ENCODE peak calls at places on chromosomes 3 and 15, in eight cellular contexts. One of them, this sample, is unnamed.

GRCh38 chr3:136109499-136109898 is 86.6 kb downstream of the MSL2 start:
- DNase-seq in sigmoid colon: no peak
- DNase-seq in breast epithelium: no peak
- DNase-seq in HCT116: no peak
- DNase-seq in spleen: no peak
- DNase-seq in vagina: no peak
- DNase-seq in GM12892: no peak
- DNase-seq in GM12891: peak
- DNase-seq in this sample: no peak

GRCh38 chr15:37109952-37110630 is 9.7 kb upstream of the MEIS2 start:
- DNase-seq in sigmoid colon: peak
- DNase-seq in breast epithelium: no peak
- DNase-seq in HCT116: no peak
- DNase-seq in spleen: no peak
- DNase-seq in vagina: no peak
- DNase-seq in GM12892: no peak
- DNase-seq in GM12891: no peak
- DNase-seq in this sample: no peak

GRCh38 chr3:38086496-38086895 is 47.5 kb downstream of the DLEC1 start:
- DNase-seq in sigmoid colon: no peak
- DNase-seq in breast epithelium: no peak
- DNase-seq in HCT116: no peak
- DNase-seq in spleen: no peak
- DNase-seq in vagina: no peak
- DNase-seq in GM12892: no peak
- DNase-seq in GM12891: no peak
- DNase-seq in this sample: no peak

GRCh38 chr3:65347166-65347565 is 659.4 kb upstream of the ADAMTS9 start:
- DNase-seq in sigmoid colon: no peak
- DNase-seq in breast epithelium: no peak
- DNase-seq in HCT116: no peak
- DNase-seq in spleen: no peak
- DNase-seq in vagina: no peak
- DNase-seq in GM12892: no peak
- DNase-seq in GM12891: no peak
- DNase-seq in this sample: no peak

GRCh38 chr3:124557433-124558232 is 172.6 kb upstream of the UMPS start:
- DNase-seq in sigmoid colon: no peak
- DNase-seq in breast epithelium: no peak
- DNase-seq in HCT116: no peak
- DNase-seq in spleen: no peak
- DNase-seq in vagina: no peak
- DNase-seq in GM12892: no peak
- DNase-seq in GM12891: no peak
- DNase-seq in this sample: no peak

GRCh38 chr3:50442940-50443579 is 60.4 kb downstream of the CACNA2D2 start:
- DNase-seq in sigmoid colon: no peak
- DNase-seq in breast epithelium: no peak
- DNase-seq in HCT116: no peak
- DNase-seq in spleen: no peak
- DNase-seq in vagina: no peak
- DNase-seq in GM12892: no peak
- DNase-seq in GM12891: no peak
- DNase-seq in this sample: no peak

GRCh38 chr3:10594915-10595314 is 89.5 kb upstream of the ATP2B2 start:
- DNase-seq in sigmoid colon: no peak
- DNase-seq in breast epithelium: no peak
- DNase-seq in HCT116: peak
- DNase-seq in spleen: no peak
- DNase-seq in vagina: no peak
- DNase-seq in GM12892: peak
- DNase-seq in GM12891: no peak
- DNase-seq in this sample: no peak

GRCh38 chr15:25936004-25936403 is 72.9 kb upstream of the ATP10A start:
- DNase-seq in sigmoid colon: no peak
- DNase-seq in breast epithelium: no peak
- DNase-seq in HCT116: no peak
- DNase-seq in spleen: no peak
- DNase-seq in vagina: no peak
- DNase-seq in GM12892: no peak
- DNase-seq in GM12891: no peak
- DNase-seq in this sample: no peak

GRCh38 chr3:107271787-107272387 is 105.4 kb upstream of the CCDC54 start:
- DNase-seq in sigmoid colon: no peak
- DNase-seq in breast epithelium: no peak
- DNase-seq in HCT116: peak
- DNase-seq in spleen: no peak
- DNase-seq in vagina: no peak
- DNase-seq in GM12892: no peak
- DNase-seq in GM12891: no peak
- DNase-seq in this sample: no peak

GRCh38 chr15:99148851-99149276 is 44.0 kb downstream of the SYNM start:
- DNase-seq in sigmoid colon: peak
- DNase-seq in breast epithelium: no peak
- DNase-seq in HCT116: no peak
- DNase-seq in spleen: no peak
- DNase-seq in vagina: no peak
- DNase-seq in GM12892: no peak
- DNase-seq in GM12891: no peak
- DNase-seq in this sample: no peak

GRCh38 chr15:67520276-67520975 is 505 bp upstream of the C15orf61 start:
- DNase-seq in sigmoid colon: no peak
- DNase-seq in breast epithelium: no peak
- DNase-seq in HCT116: no peak
- DNase-seq in spleen: no peak
- DNase-seq in vagina: no peak
- DNase-seq in GM12892: peak
- DNase-seq in GM12891: no peak
- DNase-seq in this sample: no peak

GRCh38 chr3:134423153-134423552 is 48.9 kb upstream of the AMOTL2 start:
- DNase-seq in sigmoid colon: no peak
- DNase-seq in breast epithelium: no peak
- DNase-seq in HCT116: no peak
- DNase-seq in spleen: no peak
- DNase-seq in vagina: no peak
- DNase-seq in GM12892: no peak
- DNase-seq in GM12891: no peak
- DNase-seq in this sample: no peak

GRCh38 chr3:149473314-149473990 is 1.0 kb upstream of the TM4SF4 start:
- DNase-seq in sigmoid colon: no peak
- DNase-seq in breast epithelium: peak
- DNase-seq in HCT116: peak
- DNase-seq in spleen: no peak
- DNase-seq in vagina: peak
- DNase-seq in GM12892: no peak
- DNase-seq in GM12891: no peak
- DNase-seq in this sample: no peak

GRCh38 chr3:178146406-178146831 is 389.8 kb upstream of the KCNMB2 start:
- DNase-seq in sigmoid colon: no peak
- DNase-seq in breast epithelium: no peak
- DNase-seq in HCT116: no peak
- DNase-seq in spleen: no peak
- DNase-seq in vagina: no peak
- DNase-seq in GM12892: no peak
- DNase-seq in GM12891: no peak
- DNase-seq in this sample: no peak

GRCh38 chr15:23734856-23735255 is 47.8 kb upstream of the NDN start:
- DNase-seq in sigmoid colon: no peak
- DNase-seq in breast epithelium: no peak
- DNase-seq in HCT116: no peak
- DNase-seq in spleen: no peak
- DNase-seq in vagina: no peak
- DNase-seq in GM12892: no peak
- DNase-seq in GM12891: no peak
- DNase-seq in this sample: no peak
- TF ChIP-seq POLR2AphosphoS5 in sigmoid colon: no peak
- TF ChIP-seq POLR2AphosphoS5 in breast epithelium: no peak
- TF ChIP-seq POLR2AphosphoS5 in HCT116: no peak
- TF ChIP-seq POLR2AphosphoS5 in spleen: no peak
- TF ChIP-seq POLR2AphosphoS5 in vagina: no peak
- TF ChIP-seq POLR2AphosphoS5 in GM12892: no peak
- TF ChIP-seq POLR2AphosphoS5 in GM12891: no peak
- TF ChIP-seq POLR2AphosphoS5 in this sample: no peak

GRCh38 chr15:48408337-48408736 is 77.1 kb downstream of the DUT start:
- DNase-seq in sigmoid colon: no peak
- DNase-seq in breast epithelium: no peak
- DNase-seq in HCT116: no peak
- DNase-seq in spleen: no peak
- DNase-seq in vagina: no peak
- DNase-seq in GM12892: no peak
- DNase-seq in GM12891: no peak
- DNase-seq in this sample: no peak
- TF ChIP-seq POLR2A in sigmoid colon: no peak
- TF ChIP-seq POLR2A in breast epithelium: no peak
- TF ChIP-seq POLR2A in HCT116: no peak
- TF ChIP-seq POLR2A in spleen: no peak
- TF ChIP-seq POLR2A in vagina: no peak
- TF ChIP-seq POLR2A in GM12892: no peak
- TF ChIP-seq POLR2A in GM12891: no peak
- TF ChIP-seq POLR2A in this sample: no peak

DNA sequence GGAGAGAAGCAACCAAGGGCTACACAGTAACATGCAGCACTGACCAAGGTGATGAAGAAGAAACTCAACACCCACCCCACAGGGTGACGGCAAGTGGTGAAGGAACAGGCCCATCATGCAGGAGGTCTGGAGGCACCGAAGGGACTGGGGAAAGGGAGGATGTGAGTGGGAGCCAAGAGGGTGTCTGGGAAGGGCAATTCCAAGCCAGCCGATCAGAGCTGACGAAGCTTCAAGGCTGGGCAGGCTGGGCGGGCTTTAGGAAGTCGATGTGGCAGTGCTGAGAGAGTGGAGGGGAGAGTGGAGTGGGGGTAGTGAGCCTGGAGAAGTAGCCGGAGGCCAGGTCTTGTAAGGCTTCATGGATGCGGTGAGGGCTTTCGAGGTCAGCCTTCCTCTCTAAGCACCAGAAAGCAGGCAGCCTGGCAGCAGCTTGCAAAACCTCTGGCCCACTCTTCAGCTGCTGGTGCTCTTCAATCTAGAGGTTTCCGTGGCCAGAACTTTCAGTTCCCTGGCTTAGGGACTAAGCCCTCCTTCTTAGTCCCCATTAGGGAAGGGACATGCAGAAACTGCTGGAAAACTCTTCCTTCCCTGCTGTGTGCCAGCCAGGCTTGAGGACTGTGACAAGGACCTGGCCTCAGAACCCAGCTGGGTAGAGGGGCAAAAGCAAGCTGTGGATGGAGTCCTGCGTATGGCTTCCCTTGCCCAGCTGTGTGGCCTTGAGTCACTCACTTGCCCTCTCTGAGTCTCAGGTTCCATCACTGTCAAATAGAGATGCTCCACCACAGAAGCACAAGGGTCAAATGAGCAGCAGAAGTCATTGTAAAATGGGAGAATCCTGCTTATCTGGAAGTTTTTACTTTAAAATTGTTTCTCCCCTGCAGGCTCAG is 72.1 kb downstream of the TLE3 start:
- DNase-seq in sigmoid colon: no peak
- DNase-seq in breast epithelium: no peak
- DNase-seq in HCT116: no peak
- DNase-seq in spleen: peak
- DNase-seq in vagina: no peak
- DNase-seq in GM12892: no peak
- DNase-seq in GM12891: no peak
- DNase-seq in this sample: no peak
- TF ChIP-seq POLR2AphosphoS5 in sigmoid colon: no peak
- TF ChIP-seq POLR2AphosphoS5 in breast epithelium: no peak
- TF ChIP-seq POLR2AphosphoS5 in HCT116: no peak
- TF ChIP-seq POLR2AphosphoS5 in spleen: no peak
- TF ChIP-seq POLR2AphosphoS5 in vagina: no peak
- TF ChIP-seq POLR2AphosphoS5 in GM12892: no peak
- TF ChIP-seq POLR2AphosphoS5 in GM12891: no peak
- TF ChIP-seq POLR2AphosphoS5 in this sample: no peak

GRCh38 chr15:71114887-71115566 is at the start of gene THSD4:
- DNase-seq in sigmoid colon: peak
- DNase-seq in breast epithelium: peak
- DNase-seq in HCT116: no peak
- DNase-seq in spleen: peak
- DNase-seq in vagina: no peak
- DNase-seq in GM12892: peak
- DNase-seq in GM12891: peak
- DNase-seq in this sample: no peak

GRCh38 chr15:71114066-71114680 is 1.1 kb upstream of the THSD4 start:
- DNase-seq in sigmoid colon: no peak
- DNase-seq in breast epithelium: no peak
- DNase-seq in HCT116: no peak
- DNase-seq in spleen: no peak
- DNase-seq in vagina: no peak
- DNase-seq in GM12892: no peak
- DNase-seq in GM12891: no peak
- DNase-seq in this sample: no peak

GRCh38 chr15:71116366-71116765 is 1.1 kb downstream of the THSD4 start:
- DNase-seq in sigmoid colon: no peak
- DNase-seq in breast epithelium: no peak
- DNase-seq in HCT116: no peak
- DNase-seq in spleen: no peak
- DNase-seq in vagina: no peak
- DNase-seq in GM12892: no peak
- DNase-seq in GM12891: no peak
- DNase-seq in this sample: no peak

GRCh38 chr15:71116942-71117341 is 1.7 kb downstream of the THSD4 start:
- DNase-seq in sigmoid colon: no peak
- DNase-seq in breast epithelium: no peak
- DNase-seq in HCT116: no peak
- DNase-seq in spleen: no peak
- DNase-seq in vagina: no peak
- DNase-seq in GM12892: no peak
- DNase-seq in GM12891: no peak
- DNase-seq in this sample: no peak

DNA sequence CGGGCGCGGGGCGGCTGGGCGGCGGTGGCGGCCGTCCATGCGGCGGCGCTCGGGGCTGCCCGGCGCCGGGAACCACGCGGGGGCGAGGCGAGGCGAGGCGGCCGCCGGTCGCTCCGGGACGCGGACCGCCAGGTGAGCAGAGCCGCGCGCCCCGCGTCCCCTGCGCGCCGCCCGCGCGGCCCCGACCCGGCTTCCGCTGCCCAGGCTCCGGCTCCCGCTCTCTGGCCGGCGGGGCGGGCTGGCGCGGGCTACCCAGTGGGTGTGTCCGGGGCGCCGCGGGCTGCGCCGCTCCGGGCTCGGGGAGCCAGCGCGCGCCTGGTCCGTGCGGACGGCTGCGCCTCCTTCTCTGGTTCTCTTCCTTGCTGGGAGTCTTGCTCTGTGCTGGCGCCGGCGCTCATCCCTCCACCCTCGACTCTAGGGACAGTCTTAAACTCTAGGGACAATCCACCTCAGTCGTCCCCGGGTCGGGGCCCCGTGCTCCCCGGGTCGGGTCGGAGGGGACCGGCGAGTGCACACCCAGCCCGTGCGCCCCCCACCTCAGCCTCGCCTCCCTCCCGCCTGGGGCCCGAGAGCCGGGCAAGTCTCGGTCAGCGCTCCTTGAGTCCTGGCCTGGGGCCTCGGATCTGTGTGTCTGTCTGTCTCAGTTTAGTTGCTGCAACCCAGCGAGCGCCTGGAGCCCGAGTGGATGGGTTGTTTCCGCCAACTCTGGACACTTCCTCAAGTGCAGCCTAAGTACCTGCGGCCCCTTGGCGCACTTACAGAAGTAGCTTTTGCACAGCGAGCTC is 488 bp downstream of the THSD4 start:
- DNase-seq in sigmoid colon: no peak
- DNase-seq in breast epithelium: peak
- DNase-seq in HCT116: no peak
- DNase-seq in spleen: no peak
- DNase-seq in vagina: no peak
- DNase-seq in GM12892: peak
- DNase-seq in GM12891: peak
- DNase-seq in this sample: no peak
- TF ChIP-seq POLR2A in sigmoid colon: no peak
- TF ChIP-seq POLR2A in breast epithelium: no peak
- TF ChIP-seq POLR2A in HCT116: no peak
- TF ChIP-seq POLR2A in spleen: no peak
- TF ChIP-seq POLR2A in vagina: no peak
- TF ChIP-seq POLR2A in GM12892: no peak
- TF ChIP-seq POLR2A in GM12891: no peak
- TF ChIP-seq POLR2A in this sample: no peak

This sample was measured in esophagus muscularis mucosa.